ENCODE peak calls at places on chromosomes 4 and X, in four cellular contexts. K is HEK293T, G is GM12878, O is HepG2. C is an unnamed sample.

GRCh38 chrX:74248889-74249288 is 55.1 kb upstream of the ZCCHC13 start:
- DNase-seq in O (no peak), K (no peak), G (no peak), C (no peak)

GRCh38 chrX:148723551-148723950 is 223.1 kb downstream of the AFF2 start:
- DNase-seq in G (no peak), K (no peak), O (no peak), C (no peak)

GRCh38 chr4:119735136-119735770 is 106.6 kb upstream of the PDE5A start:
- DNase-seq in K (no peak), G (no peak), O (no peak), C (no peak)

GRCh38 chrX:13257223-13258051 is 62.4 kb downstream of the ATXN3L start:
- DNase-seq in O (no peak), G (peak), K (no peak), C (no peak)

GRCh38 chr4:104868533-104868932 is 278.1 kb upstream of the TET2 start:
- DNase-seq in O (no peak), K (no peak), G (no peak), C (no peak)

GRCh38 chr4:39825741-39826231 is 127.8 kb downstream of the UBE2K start:
- DNase-seq in K (no peak), G (no peak), O (no peak), C (no peak)

GRCh38 chr4:155807021-155807420 is 48.2 kb downstream of the GUCY1B1 start:
- DNase-seq in O (no peak), G (no peak), K (no peak), C (no peak)

GRCh38 chr4:107072836-107073736 is 37.0 kb upstream of the DKK2 start:
- DNase-seq in O (no peak), K (no peak), G (no peak), C (no peak)

GRCh38 chrX:40471965-40472648 is 108.7 kb upstream of the ATP6AP2 start:
- DNase-seq in K (peak), O (peak), G (peak), C (peak)

GRCh38 chr4:121791481-121791880 is 9.6 kb upstream of the EXOSC9 start:
- DNase-seq in G (no peak), K (no peak), O (no peak), C (no peak)

GRCh38 chrX:85111347-85111746 is 107.7 kb downstream of the APOOL start:
- DNase-seq in K (peak), G (no peak), O (no peak), C (peak)

GRCh38 chr4:175560628-175561027 is 251.4 kb downstream of the GPM6A start:
- DNase-seq in K (peak), O (no peak), G (no peak), C (no peak)

GRCh38 chrX:152892999-152893605 is 4.8 kb upstream of the ZNF185 start:
- DNase-seq in K (no peak), G (no peak), O (no peak), C (peak)

GRCh38 chrX:122279746-122280145 is 904.3 kb upstream of the GRIA3 start:
- DNase-seq in O (no peak), K (no peak), G (no peak), C (no peak)

GRCh38 chr4:150010525-150011126 is 67.6 kb upstream of the DCLK2 start:
- DNase-seq in K (peak), G (no peak), O (peak), C (peak)

GRCh38 chr4:48329193-48329592 is 12.1 kb upstream of the SLAIN2 start:
- DNase-seq in K (no peak), O (peak), G (no peak), C (no peak)

GRCh38 chr4:113756005-113756410 is 5.5 kb downstream of the CAMK2D start:
- DNase-seq in O (peak), G (peak), K (no peak), C (no peak)

GRCh38 chr4:8613421-8614364 is 21.1 kb downstream of the CPZ start:
- DNase-seq in G (no peak), K (no peak), O (no peak), C (no peak)

GRCh38 chr4:77193511-77194236 is 36.7 kb downstream of the CCNG2 start:
- DNase-seq in G (peak), O (no peak), K (no peak), C (peak)

GRCh38 chr4:1109898-1110506 is 3.4 kb downstream of the RNF212 start:
- DNase-seq in O (peak), G (no peak), K (no peak), C (no peak)

GRCh38 chr4:1112821-1113182 is 562 bp downstream of the RNF212 start:
- DNase-seq in O (no peak), G (no peak), K (no peak), C (no peak)

GRCh38 chr4:1111259-1111809 is 2.0 kb downstream of the RNF212 start:
- DNase-seq in O (no peak), G (no peak), K (no peak), C (no peak)

GRCh38 chr4:1112174-1112820 is 1.1 kb downstream of the RNF212 start:
- DNase-seq in K (no peak), G (no peak), O (no peak), C (no peak)

GRCh38 chr4:1109332-1109731 is 4.0 kb downstream of the RNF212 start:
- DNase-seq in G (no peak), O (no peak), K (no peak), C (no peak)
- TF ChIP-seq FOXK2 in G (no peak), O (no peak), K (no peak), C (no peak)

DNA sequence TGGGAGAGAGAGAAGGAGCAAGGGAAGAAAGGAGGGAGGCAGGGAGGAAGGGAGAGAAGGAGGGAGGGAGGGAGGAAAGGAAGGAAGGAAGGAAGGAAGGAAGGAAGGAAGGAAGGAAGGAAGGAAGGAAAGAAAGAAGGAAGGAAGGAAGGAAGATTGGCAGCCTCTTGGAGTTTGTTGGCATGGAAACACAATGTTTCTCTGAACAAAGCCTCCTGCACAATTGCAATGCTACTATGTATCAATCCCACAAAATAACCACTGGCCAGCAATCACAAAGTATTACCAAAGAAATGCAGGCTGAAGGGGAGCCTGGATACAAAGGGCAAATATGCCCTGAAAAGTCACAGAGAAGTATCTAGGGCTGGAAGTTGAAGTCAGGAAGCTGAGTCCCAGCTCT is 195.8 kb upstream of the LDB2 start:
- DNase-seq in K (no peak), O (no peak), G (no peak), C (no peak)
- TF ChIP-seq FOXK2 in K (no peak), O (no peak), G (no peak), C (no peak)

GRCh38 chr4:188008377-188008776 is 12.8 kb downstream of the ZFP42 start:
- DNase-seq in G (no peak), K (no peak), O (no peak), C (no peak)
- TF ChIP-seq FOXK2 in G (no peak), K (no peak), O (no peak), C (no peak)

GRCh38 chr4:41748074-41748787 is at the start of gene PHOX2B:
- DNase-seq in O (no peak), G (no peak), K (no peak), C (no peak)
- TF ChIP-seq FOXK2 in O (no peak), G (no peak), K (no peak), C (no peak)

C was measured in K562.